ENCODE peak calls at places on chromosomes 6 and 20, in seven cellular contexts. One of them, this sample, is unnamed.
A peak's percentile ranks its signal among the peaks of the same experiment; 100 is the strongest.

GRCh38 chr6:144931172-144932035 is 646.3 kb downstream of the UTRN start:
- DNase-seq in occipital lobe: no peak
- DNase-seq in NCI-H1694 treated with DMSO at 0.1 percent for 48 hours: peak; percentile 0
- DNase-seq in stimulated activated CD4-positive, alpha-beta T cell treated with anti-CD3 and anti-CD28 coated beads, TNF-alpha, amount 100 ng/mL, for 1 hour: no peak
- DNase-seq in activated CD4-positive, alpha-beta T cell treated with anti-CD3 and anti-CD28 coated beads, Interleukin-2, amount 50 U/mL, for 48 hours: peak; percentile 33
- DNase-seq in right atrium auricular region: no peak
- DNase-seq in head of caudate nucleus: no peak
- DNase-seq in this sample: peak; percentile 12

GRCh38 chr6:81553246-81553645 is 199.2 kb downstream of the TENT5A start:
- DNase-seq in occipital lobe: no peak
- DNase-seq in activated CD4-positive, alpha-beta T cell treated with anti-CD3 and anti-CD28 coated beads, Interleukin-2, amount 50 U/mL, for 48 hours: no peak
- DNase-seq in right atrium auricular region: no peak
- DNase-seq in NCI-H1694 treated with DMSO at 0.1 percent for 48 hours: no peak
- DNase-seq in head of caudate nucleus: no peak
- DNase-seq in stimulated activated CD4-positive, alpha-beta T cell treated with anti-CD3 and anti-CD28 coated beads, TNF-alpha, amount 100 ng/mL, for 1 hour: no peak
- DNase-seq in this sample: no peak

GRCh38 chr6:80319286-80319685 is 212.8 kb downstream of the BCKDHB start:
- DNase-seq in occipital lobe: no peak
- DNase-seq in stimulated activated CD4-positive, alpha-beta T cell treated with anti-CD3 and anti-CD28 coated beads, TNF-alpha, amount 100 ng/mL, for 1 hour: no peak
- DNase-seq in activated CD4-positive, alpha-beta T cell treated with anti-CD3 and anti-CD28 coated beads, Interleukin-2, amount 50 U/mL, for 48 hours: no peak
- DNase-seq in right atrium auricular region: no peak
- DNase-seq in head of caudate nucleus: no peak
- DNase-seq in NCI-H1694 treated with DMSO at 0.1 percent for 48 hours: no peak
- DNase-seq in this sample: no peak

GRCh38 chr6:57127763-57128162 is 37.8 kb downstream of the ZNF451 start:
- DNase-seq in stimulated activated CD4-positive, alpha-beta T cell treated with anti-CD3 and anti-CD28 coated beads, TNF-alpha, amount 100 ng/mL, for 1 hour: no peak
- DNase-seq in head of caudate nucleus: no peak
- DNase-seq in NCI-H1694 treated with DMSO at 0.1 percent for 48 hours: no peak
- DNase-seq in right atrium auricular region: no peak
- DNase-seq in activated CD4-positive, alpha-beta T cell treated with anti-CD3 and anti-CD28 coated beads, Interleukin-2, amount 50 U/mL, for 48 hours: no peak
- DNase-seq in occipital lobe: no peak
- DNase-seq in this sample: no peak

GRCh38 chr20:17971571-17972013 is 2.8 kb downstream of the MGME1 start:
- DNase-seq in stimulated activated CD4-positive, alpha-beta T cell treated with anti-CD3 and anti-CD28 coated beads, TNF-alpha, amount 100 ng/mL, for 1 hour: no peak
- DNase-seq in right atrium auricular region: no peak
- DNase-seq in NCI-H1694 treated with DMSO at 0.1 percent for 48 hours: no peak
- DNase-seq in head of caudate nucleus: no peak
- DNase-seq in occipital lobe: no peak
- DNase-seq in activated CD4-positive, alpha-beta T cell treated with anti-CD3 and anti-CD28 coated beads, Interleukin-2, amount 50 U/mL, for 48 hours: no peak
- DNase-seq in this sample: peak; percentile 54

GRCh38 chr6:65149841-65150240 is 557.2 kb downstream of the EYS start:
- DNase-seq in NCI-H1694 treated with DMSO at 0.1 percent for 48 hours: no peak
- DNase-seq in head of caudate nucleus: no peak
- DNase-seq in activated CD4-positive, alpha-beta T cell treated with anti-CD3 and anti-CD28 coated beads, Interleukin-2, amount 50 U/mL, for 48 hours: no peak
- DNase-seq in occipital lobe: no peak
- DNase-seq in stimulated activated CD4-positive, alpha-beta T cell treated with anti-CD3 and anti-CD28 coated beads, TNF-alpha, amount 100 ng/mL, for 1 hour: no peak
- DNase-seq in right atrium auricular region: no peak
- DNase-seq in this sample: no peak

GRCh38 chr6:123769431-123769830 is 34.2 kb upstream of the NKAIN2 start:
- DNase-seq in head of caudate nucleus: no peak
- DNase-seq in activated CD4-positive, alpha-beta T cell treated with anti-CD3 and anti-CD28 coated beads, Interleukin-2, amount 50 U/mL, for 48 hours: no peak
- DNase-seq in occipital lobe: no peak
- DNase-seq in NCI-H1694 treated with DMSO at 0.1 percent for 48 hours: no peak
- DNase-seq in right atrium auricular region: no peak
- DNase-seq in stimulated activated CD4-positive, alpha-beta T cell treated with anti-CD3 and anti-CD28 coated beads, TNF-alpha, amount 100 ng/mL, for 1 hour: no peak
- DNase-seq in this sample: no peak

GRCh38 chr6:160791981-160792418 is 90.0 kb downstream of the PLG start:
- DNase-seq in head of caudate nucleus: no peak
- DNase-seq in right atrium auricular region: no peak
- DNase-seq in activated CD4-positive, alpha-beta T cell treated with anti-CD3 and anti-CD28 coated beads, Interleukin-2, amount 50 U/mL, for 48 hours: no peak
- DNase-seq in occipital lobe: no peak
- DNase-seq in NCI-H1694 treated with DMSO at 0.1 percent for 48 hours: no peak
- DNase-seq in stimulated activated CD4-positive, alpha-beta T cell treated with anti-CD3 and anti-CD28 coated beads, TNF-alpha, amount 100 ng/mL, for 1 hour: no peak
- DNase-seq in this sample: no peak

GRCh38 chr20:58994390-58995159 is 12.5 kb downstream of the CTSZ start:
- DNase-seq in NCI-H1694 treated with DMSO at 0.1 percent for 48 hours: no peak
- DNase-seq in right atrium auricular region: no peak
- DNase-seq in activated CD4-positive, alpha-beta T cell treated with anti-CD3 and anti-CD28 coated beads, Interleukin-2, amount 50 U/mL, for 48 hours: no peak
- DNase-seq in stimulated activated CD4-positive, alpha-beta T cell treated with anti-CD3 and anti-CD28 coated beads, TNF-alpha, amount 100 ng/mL, for 1 hour: no peak
- DNase-seq in occipital lobe: no peak
- DNase-seq in head of caudate nucleus: no peak
- DNase-seq in this sample: no peak

GRCh38 chr6:31299947-31300346 is 28.1 kb upstream of the HLA-C start:
- DNase-seq in occipital lobe: no peak
- DNase-seq in NCI-H1694 treated with DMSO at 0.1 percent for 48 hours: no peak
- DNase-seq in stimulated activated CD4-positive, alpha-beta T cell treated with anti-CD3 and anti-CD28 coated beads, TNF-alpha, amount 100 ng/mL, for 1 hour: no peak
- DNase-seq in activated CD4-positive, alpha-beta T cell treated with anti-CD3 and anti-CD28 coated beads, Interleukin-2, amount 50 U/mL, for 48 hours: no peak
- DNase-seq in head of caudate nucleus: no peak
- DNase-seq in right atrium auricular region: no peak
- DNase-seq in this sample: no peak

GRCh38 chr6:33824461-33825154 is 20.8 kb upstream of the MLN start:
- DNase-seq in stimulated activated CD4-positive, alpha-beta T cell treated with anti-CD3 and anti-CD28 coated beads, TNF-alpha, amount 100 ng/mL, for 1 hour: no peak
- DNase-seq in NCI-H1694 treated with DMSO at 0.1 percent for 48 hours: no peak
- DNase-seq in head of caudate nucleus: no peak
- DNase-seq in occipital lobe: no peak
- DNase-seq in activated CD4-positive, alpha-beta T cell treated with anti-CD3 and anti-CD28 coated beads, Interleukin-2, amount 50 U/mL, for 48 hours: no peak
- DNase-seq in right atrium auricular region: peak; percentile 61
- DNase-seq in this sample: peak; percentile 65

GRCh38 chr20:38932457-38933120 is 6.4 kb downstream of the FAM83D start:
- DNase-seq in activated CD4-positive, alpha-beta T cell treated with anti-CD3 and anti-CD28 coated beads, Interleukin-2, amount 50 U/mL, for 48 hours: no peak
- DNase-seq in stimulated activated CD4-positive, alpha-beta T cell treated with anti-CD3 and anti-CD28 coated beads, TNF-alpha, amount 100 ng/mL, for 1 hour: no peak
- DNase-seq in occipital lobe: no peak
- DNase-seq in right atrium auricular region: no peak
- DNase-seq in NCI-H1694 treated with DMSO at 0.1 percent for 48 hours: no peak
- DNase-seq in head of caudate nucleus: no peak
- DNase-seq in this sample: no peak

GRCh38 chr6:120908767-120909166 is 425.5 kb downstream of the TBC1D32 start:
- DNase-seq in occipital lobe: no peak
- DNase-seq in activated CD4-positive, alpha-beta T cell treated with anti-CD3 and anti-CD28 coated beads, Interleukin-2, amount 50 U/mL, for 48 hours: no peak
- DNase-seq in NCI-H1694 treated with DMSO at 0.1 percent for 48 hours: no peak
- DNase-seq in head of caudate nucleus: no peak
- DNase-seq in right atrium auricular region: no peak
- DNase-seq in stimulated activated CD4-positive, alpha-beta T cell treated with anti-CD3 and anti-CD28 coated beads, TNF-alpha, amount 100 ng/mL, for 1 hour: no peak
- DNase-seq in this sample: no peak

GRCh38 chr6:11083491-11083890 is 10.1 kb upstream of the SMIM13 start:
- DNase-seq in head of caudate nucleus: no peak
- DNase-seq in right atrium auricular region: no peak
- DNase-seq in occipital lobe: no peak
- DNase-seq in NCI-H1694 treated with DMSO at 0.1 percent for 48 hours: no peak
- DNase-seq in activated CD4-positive, alpha-beta T cell treated with anti-CD3 and anti-CD28 coated beads, Interleukin-2, amount 50 U/mL, for 48 hours: no peak
- DNase-seq in stimulated activated CD4-positive, alpha-beta T cell treated with anti-CD3 and anti-CD28 coated beads, TNF-alpha, amount 100 ng/mL, for 1 hour: no peak
- DNase-seq in this sample: no peak

GRCh38 chr6:104525677-104526322 is 333.9 kb downstream of the HACE1 start:
- DNase-seq in NCI-H1694 treated with DMSO at 0.1 percent for 48 hours: peak; percentile 59
- DNase-seq in stimulated activated CD4-positive, alpha-beta T cell treated with anti-CD3 and anti-CD28 coated beads, TNF-alpha, amount 100 ng/mL, for 1 hour: peak; percentile 9
- DNase-seq in activated CD4-positive, alpha-beta T cell treated with anti-CD3 and anti-CD28 coated beads, Interleukin-2, amount 50 U/mL, for 48 hours: peak; percentile 62
- DNase-seq in right atrium auricular region: peak; percentile 76
- DNase-seq in occipital lobe: peak; percentile 66
- DNase-seq in head of caudate nucleus: peak; percentile 71
- DNase-seq in this sample: peak; percentile 46

GRCh38 chr6:26122793-26123674 is 35.8 kb downstream of the HFE start:
- DNase-seq in head of caudate nucleus: peak; percentile 87
- DNase-seq in right atrium auricular region: peak; percentile 98
- DNase-seq in stimulated activated CD4-positive, alpha-beta T cell treated with anti-CD3 and anti-CD28 coated beads, TNF-alpha, amount 100 ng/mL, for 1 hour: peak; percentile 84
- DNase-seq in NCI-H1694 treated with DMSO at 0.1 percent for 48 hours: peak; percentile 96
- DNase-seq in occipital lobe: peak; percentile 90
- DNase-seq in activated CD4-positive, alpha-beta T cell treated with anti-CD3 and anti-CD28 coated beads, Interleukin-2, amount 50 U/mL, for 48 hours: peak; percentile 88
- DNase-seq in this sample: peak; percentile 72

GRCh38 chr6:55636406-55637102 is 57.6 kb upstream of the HMGCLL1 start:
- DNase-seq in NCI-H1694 treated with DMSO at 0.1 percent for 48 hours: no peak
- DNase-seq in right atrium auricular region: no peak
- DNase-seq in stimulated activated CD4-positive, alpha-beta T cell treated with anti-CD3 and anti-CD28 coated beads, TNF-alpha, amount 100 ng/mL, for 1 hour: no peak
- DNase-seq in activated CD4-positive, alpha-beta T cell treated with anti-CD3 and anti-CD28 coated beads, Interleukin-2, amount 50 U/mL, for 48 hours: no peak
- DNase-seq in head of caudate nucleus: no peak
- DNase-seq in occipital lobe: no peak
- DNase-seq in this sample: no peak

GRCh38 chr20:9838378-9839295 is at the start of gene PAK5:
- DNase-seq in right atrium auricular region: no peak
- DNase-seq in NCI-H1694 treated with DMSO at 0.1 percent for 48 hours: peak; percentile 87
- DNase-seq in occipital lobe: peak; percentile 88
- DNase-seq in head of caudate nucleus: peak; percentile 69
- DNase-seq in activated CD4-positive, alpha-beta T cell treated with anti-CD3 and anti-CD28 coated beads, Interleukin-2, amount 50 U/mL, for 48 hours: no peak
- DNase-seq in stimulated activated CD4-positive, alpha-beta T cell treated with anti-CD3 and anti-CD28 coated beads, TNF-alpha, amount 100 ng/mL, for 1 hour: no peak
- DNase-seq in this sample: peak; percentile 93

GRCh38 chr6:73064261-73064660 is 161.0 kb downstream of the KHDC1L start:
- DNase-seq in right atrium auricular region: no peak
- DNase-seq in activated CD4-positive, alpha-beta T cell treated with anti-CD3 and anti-CD28 coated beads, Interleukin-2, amount 50 U/mL, for 48 hours: no peak
- DNase-seq in NCI-H1694 treated with DMSO at 0.1 percent for 48 hours: no peak
- DNase-seq in occipital lobe: no peak
- DNase-seq in head of caudate nucleus: no peak
- DNase-seq in stimulated activated CD4-positive, alpha-beta T cell treated with anti-CD3 and anti-CD28 coated beads, TNF-alpha, amount 100 ng/mL, for 1 hour: no peak
- DNase-seq in this sample: no peak

This sample was measured in H7.